ENCODE peak calls at places on chromosome 5, in five cellular contexts. V is fibroblast of the conjunctiva, I is M059J, G is nephron progenitor cell, R is EH. K is an unnamed sample.

GRCh38 chr5:150117945-150118560 is 31.7 kb upstream of the CSF1R start:
- DNase-seq in V (no peak), R (peak), G (no peak), I (no peak), K (no peak)

GRCh38 chr5:9903806-9904205 is 273.7 kb upstream of the TAS2R1 start:
- DNase-seq in R (peak), I (peak), G (no peak), V (peak), K (peak)

GRCh38 chr5:134171972-134172371 is 4.8 kb downstream of the SKP1 start:
- DNase-seq in I (no peak), G (no peak), V (no peak), R (no peak), K (no peak)

GRCh38 chr5:157597277-157597676 is 21.7 kb upstream of the ADAM19 start:
- DNase-seq in V (no peak), G (no peak), I (no peak), R (no peak), K (no peak)

GRCh38 chr5:14238272-14238671 is 95.1 kb downstream of the TRIO start:
- DNase-seq in I (no peak), G (no peak), V (no peak), R (no peak), K (no peak)

GRCh38 chr5:150208187-150209015 is 18.5 kb downstream of the SLC6A7 start:
- DNase-seq in I (peak), R (peak), G (no peak), V (no peak), K (peak)

GRCh38 chr5:163281512-163281911 is 155.9 kb upstream of the CCNG1 start:
- DNase-seq in I (no peak), G (no peak), V (no peak), R (no peak), K (no peak)

GRCh38 chr5:54825005-54825404 is 160.4 kb downstream of the ESM1 start:
- DNase-seq in R (peak), G (no peak), I (no peak), V (no peak), K (peak)

GRCh38 chr5:98679963-98680362 is 93.5 kb upstream of the RGMB start:
- DNase-seq in V (no peak), G (no peak), R (peak), I (peak), K (no peak)